ENCODE peak calls at places on chromosomes 13 and 19, in nine cellular contexts. V, O, J, I, N, R, Y, P and Q are unnamed samples.

GRCh38 chr13:72151241-72151640 is 284.2 kb upstream of the DACH1 start:
- DNase-seq in V (no peak), O (no peak), J (peak; percentile 17), I (peak; percentile 92), N (no peak), R (no peak), Y (peak; percentile 88), P (no peak), Q (no peak)

GRCh38 chr13:94312511-94313191 is 166.8 kb downstream of the DCT start:
- DNase-seq in V (no peak), O (no peak), J (no peak), I (no peak), N (no peak), R (no peak), Y (no peak), P (no peak), Q (no peak)

GRCh38 chr19:46975918-46976782 is 43.5 kb upstream of the NPAS1 start:
- DNase-seq in V (peak; percentile 25), O (peak; percentile 91), J (peak; percentile 65), I (peak; percentile 99), N (peak; percentile 96), R (peak; percentile 58), Y (peak; percentile 100), P (peak; percentile 74), Q (no peak)

GRCh38 chr13:79946556-79946955 is 394.4 kb downstream of the SPRY2 start:
- DNase-seq in V (no peak), O (no peak), J (no peak), I (no peak), N (no peak), R (no peak), Y (no peak), P (no peak), Q (no peak)

GRCh38 chr13:112179421-112179820 is 112.5 kb downstream of the SOX1 start:
- DNase-seq in V (no peak), O (no peak), J (no peak), I (no peak), N (no peak), R (no peak), Y (no peak), P (no peak), Q (no peak)

GRCh38 chr13:45512148-45512498 is 47.4 kb downstream of the COG3 start:
- DNase-seq in V (no peak), O (no peak), J (no peak), I (peak; percentile 24), N (no peak), R (no peak), Y (no peak), P (no peak), Q (no peak)

GRCh38 chr19:10961763-10962536 is 1.1 kb downstream of the SMARCA4 start:
- DNase-seq in V (no peak), O (no peak), J (no peak), I (no peak), N (no peak), R (no peak), Y (no peak), P (no peak), Q (no peak)

GRCh38 chr19:19406878-19407639 is 1.6 kb downstream of the GATAD2A start:
- DNase-seq in V (no peak), O (peak; percentile 43), J (no peak), I (peak; percentile 43), N (no peak), R (peak; percentile 53), Y (peak; percentile 57), P (peak; percentile 71), Q (no peak)

GRCh38 chr19:57103573-57104277 is 16.1 kb upstream of the USP29 start:
- DNase-seq in V (no peak), O (peak; percentile 43), J (peak; percentile 43), I (peak; percentile 20), N (peak; percentile 38), R (peak; percentile 59), Y (peak; percentile 66), P (peak; percentile 49), Q (peak; percentile 14)

GRCh38 chr19:7908742-7909461 is 5.2 kb downstream of the MAP2K7 start:
- DNase-seq in V (no peak), O (no peak), J (no peak), I (no peak), N (no peak), R (no peak), Y (no peak), P (no peak), Q (no peak)
- TF ChIP-seq CTCF in V (no peak), O (no peak), J (no peak), I (no peak), N (no peak), R (no peak), Y (no peak), P (no peak), Q (no peak)

GRCh38 chr13:91347996-91348905 is 764 bp downstream of the MIR17HG start:
- DNase-seq in V (peak; percentile 37), O (peak; percentile 45), J (peak; percentile 15), I (peak; percentile 26), N (peak; percentile 46), R (peak; percentile 18), Y (peak; percentile 58), P (peak; percentile 72), Q (peak; percentile 30)
- TF ChIP-seq CTCF in V (peak; percentile 17), O (no peak), J (no peak), I (no peak), N (peak; percentile 20), R (no peak), Y (no peak), P (no peak), Q (no peak)

GRCh38 chr13:113855012-113855921 is 8.6 kb downstream of the GAS6 start:
- DNase-seq in V (no peak), O (peak; percentile 6), J (no peak), I (no peak), N (peak; percentile 52), R (no peak), Y (no peak), P (peak; percentile 79), Q (no peak)
- TF ChIP-seq CTCF in V (no peak), O (no peak), J (no peak), I (no peak), N (no peak), R (no peak), Y (no peak), P (no peak), Q (no peak)

DNA sequence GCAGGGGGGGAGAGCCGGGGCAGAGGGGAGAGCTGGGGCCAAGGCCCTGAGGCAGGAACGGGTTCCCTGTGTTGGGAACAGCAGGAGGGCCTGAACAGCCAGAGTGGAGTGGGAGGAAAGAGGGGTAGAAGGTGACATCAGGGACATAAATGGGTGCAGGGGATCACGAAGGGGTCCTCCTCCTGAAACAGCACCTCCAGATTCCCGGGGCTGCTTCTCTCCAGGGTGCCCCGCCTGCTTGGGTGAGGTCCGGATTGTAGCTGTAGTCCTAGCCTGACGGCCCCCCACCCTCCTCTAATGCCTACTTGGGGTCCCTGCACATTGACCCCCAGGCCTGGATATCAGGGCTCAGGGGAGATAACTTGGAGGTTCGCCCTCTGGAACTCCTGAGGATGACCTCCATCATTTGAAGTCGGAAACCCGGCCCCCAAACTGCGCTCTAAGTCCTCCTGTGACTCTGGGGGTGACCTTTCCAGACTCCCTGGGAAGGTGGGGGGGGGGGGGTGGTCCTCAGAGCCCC is 473 bp upstream of the SCN1B start:
- DNase-seq in V (no peak), O (no peak), J (no peak), I (no peak), N (no peak), R (peak; percentile 63), Y (no peak), P (no peak), Q (no peak)
- TF ChIP-seq CTCF in V (no peak), O (no peak), J (no peak), I (no peak), N (no peak), R (no peak), Y (no peak), P (no peak), Q (no peak)